ENCODE peak calls at places on chromosome 9, in five cellular contexts. One of them, this sample, is unnamed.

GRCh38 chr9:135123735-135124134 is 36.3 kb downstream of the OLFM1 start:
- DNase-seq in psoas muscle: peak
- DNase-seq in right atrium auricular region: no peak
- DNase-seq in tibial nerve: no peak
- DNase-seq in stimulated activated CD8-positive, alpha-beta memory T cell treated with anti-CD3 and anti-CD28 coated beads, Interleukin-7, amount 100 ng/mL, for 48 hours: no peak
- DNase-seq in this sample: no peak

GRCh38 chr9:93012998-93013855 is 45.3 kb upstream of the SUSD3 start:
- DNase-seq in right atrium auricular region: no peak
- DNase-seq in psoas muscle: peak
- DNase-seq in stimulated activated CD8-positive, alpha-beta memory T cell treated with anti-CD3 and anti-CD28 coated beads, Interleukin-7, amount 100 ng/mL, for 48 hours: no peak
- DNase-seq in tibial nerve: no peak
- DNase-seq in this sample: no peak

GRCh38 chr9:130824616-130825015 is 10.4 kb upstream of the ABL1 start:
- DNase-seq in tibial nerve: no peak
- DNase-seq in right atrium auricular region: no peak
- DNase-seq in stimulated activated CD8-positive, alpha-beta memory T cell treated with anti-CD3 and anti-CD28 coated beads, Interleukin-7, amount 100 ng/mL, for 48 hours: no peak
- DNase-seq in psoas muscle: no peak
- DNase-seq in this sample: peak

GRCh38 chr9:6417186-6417585 is 4.2 kb downstream of the UHRF2 start:
- DNase-seq in tibial nerve: no peak
- DNase-seq in psoas muscle: no peak
- DNase-seq in right atrium auricular region: no peak
- DNase-seq in stimulated activated CD8-positive, alpha-beta memory T cell treated with anti-CD3 and anti-CD28 coated beads, Interleukin-7, amount 100 ng/mL, for 48 hours: no peak
- DNase-seq in this sample: no peak

GRCh38 chr9:90219548-90220118 is 423.0 kb downstream of the DIRAS2 start:
- DNase-seq in psoas muscle: no peak
- DNase-seq in tibial nerve: peak
- DNase-seq in stimulated activated CD8-positive, alpha-beta memory T cell treated with anti-CD3 and anti-CD28 coated beads, Interleukin-7, amount 100 ng/mL, for 48 hours: no peak
- DNase-seq in right atrium auricular region: no peak
- DNase-seq in this sample: no peak

GRCh38 chr9:109441296-109441695 is 56.8 kb downstream of the PTPN3 start:
- DNase-seq in stimulated activated CD8-positive, alpha-beta memory T cell treated with anti-CD3 and anti-CD28 coated beads, Interleukin-7, amount 100 ng/mL, for 48 hours: no peak
- DNase-seq in tibial nerve: no peak
- DNase-seq in psoas muscle: no peak
- DNase-seq in right atrium auricular region: no peak
- DNase-seq in this sample: no peak

GRCh38 chr9:133075925-133076324 is 14.1 kb downstream of the CEL start:
- DNase-seq in right atrium auricular region: no peak
- DNase-seq in psoas muscle: no peak
- DNase-seq in stimulated activated CD8-positive, alpha-beta memory T cell treated with anti-CD3 and anti-CD28 coated beads, Interleukin-7, amount 100 ng/mL, for 48 hours: no peak
- DNase-seq in tibial nerve: no peak
- DNase-seq in this sample: peak

GRCh38 chr9:110911659-110912473 is 126.4 kb downstream of the LPAR1 start:
- DNase-seq in stimulated activated CD8-positive, alpha-beta memory T cell treated with anti-CD3 and anti-CD28 coated beads, Interleukin-7, amount 100 ng/mL, for 48 hours: no peak
- DNase-seq in right atrium auricular region: no peak
- DNase-seq in psoas muscle: no peak
- DNase-seq in tibial nerve: peak
- DNase-seq in this sample: peak

GRCh38 chr9:115941561-115942315 is 211.9 kb upstream of the PAPPA start:
- DNase-seq in tibial nerve: no peak
- DNase-seq in psoas muscle: no peak
- DNase-seq in stimulated activated CD8-positive, alpha-beta memory T cell treated with anti-CD3 and anti-CD28 coated beads, Interleukin-7, amount 100 ng/mL, for 48 hours: no peak
- DNase-seq in right atrium auricular region: no peak
- DNase-seq in this sample: no peak

GRCh38 chr9:75624984-75625383 is 265.5 kb upstream of the PCSK5 start:
- DNase-seq in tibial nerve: no peak
- DNase-seq in psoas muscle: no peak
- DNase-seq in right atrium auricular region: no peak
- DNase-seq in stimulated activated CD8-positive, alpha-beta memory T cell treated with anti-CD3 and anti-CD28 coated beads, Interleukin-7, amount 100 ng/mL, for 48 hours: no peak
- DNase-seq in this sample: no peak

GRCh38 chr9:76027426-76027825 is 137.0 kb downstream of the PCSK5 start:
- DNase-seq in tibial nerve: no peak
- DNase-seq in psoas muscle: no peak
- DNase-seq in stimulated activated CD8-positive, alpha-beta memory T cell treated with anti-CD3 and anti-CD28 coated beads, Interleukin-7, amount 100 ng/mL, for 48 hours: no peak
- DNase-seq in right atrium auricular region: no peak
- DNase-seq in this sample: no peak

GRCh38 chr9:36893911-36894310 is 140.2 kb downstream of the PAX5 start:
- DNase-seq in psoas muscle: no peak
- DNase-seq in stimulated activated CD8-positive, alpha-beta memory T cell treated with anti-CD3 and anti-CD28 coated beads, Interleukin-7, amount 100 ng/mL, for 48 hours: no peak
- DNase-seq in right atrium auricular region: no peak
- DNase-seq in tibial nerve: no peak
- DNase-seq in this sample: no peak

GRCh38 chr9:128185979-128186965 is 5.1 kb downstream of the CIZ1 start:
- DNase-seq in stimulated activated CD8-positive, alpha-beta memory T cell treated with anti-CD3 and anti-CD28 coated beads, Interleukin-7, amount 100 ng/mL, for 48 hours: no peak
- DNase-seq in tibial nerve: no peak
- DNase-seq in psoas muscle: no peak
- DNase-seq in right atrium auricular region: no peak
- DNase-seq in this sample: no peak

GRCh38 chr9:136995772-136996308 is 528 bp downstream of the CLIC3 start:
- DNase-seq in psoas muscle: no peak
- DNase-seq in right atrium auricular region: no peak
- DNase-seq in stimulated activated CD8-positive, alpha-beta memory T cell treated with anti-CD3 and anti-CD28 coated beads, Interleukin-7, amount 100 ng/mL, for 48 hours: no peak
- DNase-seq in tibial nerve: no peak
- DNase-seq in this sample: peak

GRCh38 chr9:91813261-91813795 is 136.7 kb downstream of the ROR2 start:
- DNase-seq in stimulated activated CD8-positive, alpha-beta memory T cell treated with anti-CD3 and anti-CD28 coated beads, Interleukin-7, amount 100 ng/mL, for 48 hours: no peak
- DNase-seq in tibial nerve: no peak
- DNase-seq in psoas muscle: peak
- DNase-seq in right atrium auricular region: no peak
- DNase-seq in this sample: no peak